ENCODE peak calls at places on chromosomes 12 and 14, in nine cellular contexts. One of them, this sample, is unnamed.

GRCh38 chr14:50527970-50528369 is 4.4 kb downstream of the MAP4K5 start:
- DNase-seq in transverse colon: no peak
- DNase-seq in sigmoid colon: no peak
- DNase-seq in lower leg skin: no peak
- DNase-seq in right lobe of liver: no peak
- DNase-seq in BJ: no peak
- DNase-seq in mucosa of descending colon: no peak
- DNase-seq in astrocyte of the spinal cord: peak; percentile 55
- DNase-seq in pancreas: no peak
- DNase-seq in this sample: peak; percentile 25

GRCh38 chr14:48792376-48793024 is 793.7 kb downstream of the RPS29 start:
- DNase-seq in sigmoid colon: peak; percentile 42
- DNase-seq in lower leg skin: no peak
- DNase-seq in BJ: no peak
- DNase-seq in astrocyte of the spinal cord: no peak
- DNase-seq in right lobe of liver: no peak
- DNase-seq in mucosa of descending colon: no peak
- DNase-seq in transverse colon: no peak
- DNase-seq in pancreas: no peak
- DNase-seq in this sample: no peak

GRCh38 chr12:13362260-13362841 is 165.8 kb downstream of the EMP1 start:
- DNase-seq in BJ: no peak
- DNase-seq in transverse colon: peak; percentile 82
- DNase-seq in pancreas: peak; percentile 79
- DNase-seq in lower leg skin: no peak
- DNase-seq in mucosa of descending colon: peak; percentile 83
- DNase-seq in right lobe of liver: peak; percentile 77
- DNase-seq in astrocyte of the spinal cord: peak; percentile 53
- DNase-seq in sigmoid colon: peak; percentile 71
- DNase-seq in this sample: peak; percentile 66

GRCh38 chr14:104795781-104796681 is 483 bp upstream of the AKT1 start:
- DNase-seq in astrocyte of the spinal cord: no peak
- DNase-seq in transverse colon: peak; percentile 68
- DNase-seq in lower leg skin: no peak
- DNase-seq in right lobe of liver: peak; percentile 74
- DNase-seq in mucosa of descending colon: peak; percentile 85
- DNase-seq in sigmoid colon: no peak
- DNase-seq in BJ: no peak
- DNase-seq in pancreas: peak; percentile 65
- DNase-seq in this sample: peak; percentile 82

GRCh38 chr14:58533417-58533816 is 104.3 kb upstream of the DACT1 start:
- DNase-seq in transverse colon: no peak
- DNase-seq in mucosa of descending colon: no peak
- DNase-seq in astrocyte of the spinal cord: peak; percentile 12
- DNase-seq in sigmoid colon: no peak
- DNase-seq in lower leg skin: no peak
- DNase-seq in BJ: no peak
- DNase-seq in pancreas: no peak
- DNase-seq in right lobe of liver: no peak
- DNase-seq in this sample: peak; percentile 31

GRCh38 chr12:69410571-69410970 is 51.0 kb downstream of the YEATS4 start:
- DNase-seq in BJ: no peak
- DNase-seq in lower leg skin: no peak
- DNase-seq in transverse colon: no peak
- DNase-seq in mucosa of descending colon: no peak
- DNase-seq in right lobe of liver: no peak
- DNase-seq in sigmoid colon: no peak
- DNase-seq in astrocyte of the spinal cord: no peak
- DNase-seq in pancreas: no peak
- DNase-seq in this sample: no peak

GRCh38 chr14:98252819-98253218 is 1019.2 kb downstream of the BCL11B start:
- DNase-seq in astrocyte of the spinal cord: no peak
- DNase-seq in right lobe of liver: no peak
- DNase-seq in BJ: no peak
- DNase-seq in lower leg skin: no peak
- DNase-seq in transverse colon: peak; percentile 47
- DNase-seq in sigmoid colon: no peak
- DNase-seq in pancreas: no peak
- DNase-seq in mucosa of descending colon: peak; percentile 63
- DNase-seq in this sample: no peak

GRCh38 chr12:29578731-29579130 is 81.2 kb upstream of the OVCH1 start:
- DNase-seq in pancreas: no peak
- DNase-seq in BJ: no peak
- DNase-seq in right lobe of liver: no peak
- DNase-seq in transverse colon: no peak
- DNase-seq in lower leg skin: no peak
- DNase-seq in sigmoid colon: no peak
- DNase-seq in mucosa of descending colon: no peak
- DNase-seq in astrocyte of the spinal cord: no peak
- DNase-seq in this sample: peak; percentile 39

GRCh38 chr12:127628655-127629054 is 638.3 kb upstream of the TMEM132C start:
- DNase-seq in transverse colon: no peak
- DNase-seq in mucosa of descending colon: no peak
- DNase-seq in BJ: peak; percentile 86
- DNase-seq in astrocyte of the spinal cord: peak; percentile 77
- DNase-seq in lower leg skin: no peak
- DNase-seq in right lobe of liver: no peak
- DNase-seq in pancreas: no peak
- DNase-seq in sigmoid colon: no peak
- DNase-seq in this sample: peak; percentile 67

GRCh38 chr14:65223636-65224035 is 121.3 kb upstream of the MAX start:
- DNase-seq in pancreas: peak; percentile 8
- DNase-seq in BJ: no peak
- DNase-seq in mucosa of descending colon: no peak
- DNase-seq in transverse colon: no peak
- DNase-seq in lower leg skin: no peak
- DNase-seq in astrocyte of the spinal cord: no peak
- DNase-seq in sigmoid colon: no peak
- DNase-seq in right lobe of liver: no peak
- DNase-seq in this sample: no peak

GRCh38 chr14:57066887-57067513 is 201.7 kb downstream of the EXOC5 start:
- DNase-seq in astrocyte of the spinal cord: peak; percentile 7
- DNase-seq in lower leg skin: no peak
- DNase-seq in pancreas: peak; percentile 57
- DNase-seq in BJ: no peak
- DNase-seq in right lobe of liver: peak; percentile 76
- DNase-seq in transverse colon: peak; percentile 54
- DNase-seq in sigmoid colon: no peak
- DNase-seq in mucosa of descending colon: peak; percentile 57
- DNase-seq in this sample: peak; percentile 1

GRCh38 chr12:105214670-105215375 is 21.2 kb downstream of the APPL2 start:
- DNase-seq in right lobe of liver: peak; percentile 84
- DNase-seq in sigmoid colon: no peak
- DNase-seq in pancreas: peak; percentile 69
- DNase-seq in BJ: no peak
- DNase-seq in transverse colon: peak; percentile 94
- DNase-seq in lower leg skin: no peak
- DNase-seq in astrocyte of the spinal cord: no peak
- DNase-seq in mucosa of descending colon: peak; percentile 93
- DNase-seq in this sample: no peak

GRCh38 chr14:59086241-59086899 is 102.1 kb upstream of the DAAM1 start:
- DNase-seq in pancreas: no peak
- DNase-seq in astrocyte of the spinal cord: peak; percentile 42
- DNase-seq in mucosa of descending colon: no peak
- DNase-seq in transverse colon: no peak
- DNase-seq in right lobe of liver: no peak
- DNase-seq in BJ: no peak
- DNase-seq in lower leg skin: no peak
- DNase-seq in sigmoid colon: no peak
- DNase-seq in this sample: peak; percentile 33

GRCh38 chr12:65948320-65949008 is 124.2 kb downstream of the HMGA2 start:
- DNase-seq in astrocyte of the spinal cord: peak; percentile 96
- DNase-seq in lower leg skin: peak; percentile 73
- DNase-seq in sigmoid colon: peak; percentile 75
- DNase-seq in right lobe of liver: peak; percentile 54
- DNase-seq in BJ: peak; percentile 73
- DNase-seq in transverse colon: peak; percentile 26
- DNase-seq in mucosa of descending colon: peak; percentile 34
- DNase-seq in pancreas: peak; percentile 69
- DNase-seq in this sample: peak; percentile 87

GRCh38 chr12:20194171-20194570 is 174.2 kb upstream of the PDE3A start:
- DNase-seq in mucosa of descending colon: no peak
- DNase-seq in transverse colon: no peak
- DNase-seq in pancreas: no peak
- DNase-seq in sigmoid colon: no peak
- DNase-seq in right lobe of liver: no peak
- DNase-seq in astrocyte of the spinal cord: peak; percentile 29
- DNase-seq in lower leg skin: no peak
- DNase-seq in BJ: no peak
- DNase-seq in this sample: peak; percentile 1

GRCh38 chr14:99436247-99437180 is 44.1 kb downstream of the SETD3 start:
- DNase-seq in lower leg skin: no peak
- DNase-seq in sigmoid colon: no peak
- DNase-seq in BJ: no peak
- DNase-seq in mucosa of descending colon: no peak
- DNase-seq in astrocyte of the spinal cord: peak; percentile 28
- DNase-seq in transverse colon: no peak
- DNase-seq in pancreas: no peak
- DNase-seq in right lobe of liver: no peak
- DNase-seq in this sample: no peak

GRCh38 chr12:95998611-95999300 is 2.6 kb upstream of the HAL start:
- DNase-seq in BJ: no peak
- DNase-seq in astrocyte of the spinal cord: peak; percentile 61
- DNase-seq in sigmoid colon: no peak
- DNase-seq in transverse colon: peak; percentile 33
- DNase-seq in pancreas: peak; percentile 45
- DNase-seq in lower leg skin: no peak
- DNase-seq in mucosa of descending colon: no peak
- DNase-seq in right lobe of liver: peak; percentile 67
- DNase-seq in this sample: peak; percentile 30

GRCh38 chr14:51792819-51793218 is 67.6 kb upstream of the GNG2 start:
- DNase-seq in pancreas: no peak
- DNase-seq in mucosa of descending colon: no peak
- DNase-seq in sigmoid colon: no peak
- DNase-seq in astrocyte of the spinal cord: peak; percentile 14
- DNase-seq in lower leg skin: no peak
- DNase-seq in BJ: no peak
- DNase-seq in right lobe of liver: no peak
- DNase-seq in transverse colon: no peak
- DNase-seq in this sample: no peak

GRCh38 chr12:68420225-68421008 is 88.3 kb upstream of the MDM1 start:
- DNase-seq in transverse colon: no peak
- DNase-seq in pancreas: peak; percentile 17
- DNase-seq in sigmoid colon: peak; percentile 80
- DNase-seq in right lobe of liver: no peak
- DNase-seq in astrocyte of the spinal cord: peak; percentile 64
- DNase-seq in BJ: no peak
- DNase-seq in mucosa of descending colon: no peak
- DNase-seq in lower leg skin: no peak
- DNase-seq in this sample: no peak

GRCh38 chr14:56482306-56482705 is 97.3 kb upstream of the TMEM260 start:
- DNase-seq in astrocyte of the spinal cord: no peak
- DNase-seq in transverse colon: no peak
- DNase-seq in pancreas: no peak
- DNase-seq in right lobe of liver: no peak
- DNase-seq in BJ: no peak
- DNase-seq in lower leg skin: no peak
- DNase-seq in sigmoid colon: no peak
- DNase-seq in mucosa of descending colon: no peak
- DNase-seq in this sample: no peak

GRCh38 chr12:6696690-6697583 is 3.7 kb downstream of the PIANP start:
- DNase-seq in sigmoid colon: no peak
- DNase-seq in mucosa of descending colon: no peak
- DNase-seq in right lobe of liver: no peak
- DNase-seq in lower leg skin: no peak
- DNase-seq in transverse colon: no peak
- DNase-seq in BJ: no peak
- DNase-seq in pancreas: no peak
- DNase-seq in astrocyte of the spinal cord: no peak
- DNase-seq in this sample: no peak

GRCh38 chr14:95796846-95797245 is 79.8 kb upstream of the TUNAR start:
- DNase-seq in lower leg skin: no peak
- DNase-seq in astrocyte of the spinal cord: no peak
- DNase-seq in right lobe of liver: no peak
- DNase-seq in pancreas: no peak
- DNase-seq in sigmoid colon: no peak
- DNase-seq in mucosa of descending colon: no peak
- DNase-seq in transverse colon: no peak
- DNase-seq in BJ: no peak
- DNase-seq in this sample: no peak

DNA sequence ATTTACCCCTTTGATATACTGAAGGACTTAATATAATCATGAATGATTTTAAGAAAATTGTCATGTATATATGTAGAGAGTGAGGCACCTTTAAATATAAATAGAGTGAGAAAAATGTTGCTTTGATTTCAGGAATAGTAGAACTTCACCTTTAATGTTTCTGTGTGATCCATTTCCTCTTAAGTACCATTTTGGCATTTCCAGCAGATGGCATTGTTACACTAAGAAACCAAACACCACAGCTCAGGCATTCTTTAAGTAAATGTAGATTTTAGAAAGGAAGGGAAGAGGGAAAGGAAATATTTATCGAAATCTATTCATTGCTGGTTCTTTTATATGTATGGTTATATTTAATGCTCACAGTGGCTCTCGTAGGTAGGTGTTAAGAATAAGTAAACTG is 556.7 kb upstream of the FBXO33 start:
- DNase-seq in lower leg skin: no peak
- DNase-seq in right lobe of liver: no peak
- DNase-seq in sigmoid colon: no peak
- DNase-seq in BJ: no peak
- DNase-seq in mucosa of descending colon: no peak
- DNase-seq in astrocyte of the spinal cord: peak; percentile 52
- DNase-seq in transverse colon: no peak
- DNase-seq in pancreas: no peak
- DNase-seq in this sample: peak; percentile 0
- TF ChIP-seq CTCF in lower leg skin: no peak
- TF ChIP-seq CTCF in right lobe of liver: peak; percentile 18
- TF ChIP-seq CTCF in sigmoid colon: peak; percentile 11
- TF ChIP-seq CTCF in BJ: no peak
- TF ChIP-seq CTCF in mucosa of descending colon: no peak
- TF ChIP-seq CTCF in astrocyte of the spinal cord: peak; percentile 36
- TF ChIP-seq CTCF in transverse colon: peak; percentile 33
- TF ChIP-seq CTCF in pancreas: no peak
- TF ChIP-seq CTCF in this sample: no peak

GRCh38 chr12:123449103-123449736 is 8.7 kb upstream of the SNRNP35 start:
- DNase-seq in BJ: no peak
- DNase-seq in pancreas: no peak
- DNase-seq in sigmoid colon: no peak
- DNase-seq in transverse colon: no peak
- DNase-seq in right lobe of liver: no peak
- DNase-seq in mucosa of descending colon: no peak
- DNase-seq in lower leg skin: no peak
- DNase-seq in astrocyte of the spinal cord: no peak
- DNase-seq in this sample: peak; percentile 57
- H3K4me3 ChIP-seq in BJ: no peak overlapping the region
- H3K4me3 ChIP-seq in pancreas: no peak overlapping the region
- H3K4me3 ChIP-seq in sigmoid colon: no peak overlapping the region
- H3K4me3 ChIP-seq in transverse colon: no peak overlapping the region
- H3K4me3 ChIP-seq in right lobe of liver: no peak overlapping the region
- H3K4me3 ChIP-seq in mucosa of descending colon: no peak overlapping the region
- H3K4me3 ChIP-seq in lower leg skin: no peak overlapping the region
- H3K4me3 ChIP-seq in astrocyte of the spinal cord: no peak overlapping the region
- H3K4me3 ChIP-seq in this sample: no peak overlapping the region

GRCh38 chr12:117714203-117714602 is 254.6 kb downstream of the KSR2 start:
- DNase-seq in right lobe of liver: no peak
- DNase-seq in sigmoid colon: no peak
- DNase-seq in mucosa of descending colon: no peak
- DNase-seq in BJ: no peak
- DNase-seq in astrocyte of the spinal cord: no peak
- DNase-seq in pancreas: no peak
- DNase-seq in lower leg skin: no peak
- DNase-seq in transverse colon: no peak
- DNase-seq in this sample: no peak
- TF ChIP-seq CTCF in right lobe of liver: no peak
- TF ChIP-seq CTCF in sigmoid colon: no peak
- TF ChIP-seq CTCF in mucosa of descending colon: no peak
- TF ChIP-seq CTCF in BJ: no peak
- TF ChIP-seq CTCF in astrocyte of the spinal cord: no peak
- TF ChIP-seq CTCF in pancreas: no peak
- TF ChIP-seq CTCF in lower leg skin: no peak
- TF ChIP-seq CTCF in transverse colon: no peak
- TF ChIP-seq CTCF in this sample: no peak

GRCh38 chr14:102964152-102964730 is 41.8 kb downstream of the AMN start:
- DNase-seq in mucosa of descending colon: no peak
- DNase-seq in sigmoid colon: no peak
- DNase-seq in right lobe of liver: no peak
- DNase-seq in astrocyte of the spinal cord: no peak
- DNase-seq in transverse colon: no peak
- DNase-seq in lower leg skin: no peak
- DNase-seq in BJ: no peak
- DNase-seq in pancreas: no peak
- DNase-seq in this sample: no peak
- H3K4me3 ChIP-seq in mucosa of descending colon: no peak overlapping the region
- H3K4me3 ChIP-seq in sigmoid colon: no peak overlapping the region
- H3K4me3 ChIP-seq in right lobe of liver: no peak overlapping the region
- H3K4me3 ChIP-seq in astrocyte of the spinal cord: no peak overlapping the region
- H3K4me3 ChIP-seq in transverse colon: no peak overlapping the region
- H3K4me3 ChIP-seq in lower leg skin: no peak overlapping the region
- H3K4me3 ChIP-seq in BJ: no peak overlapping the region
- H3K4me3 ChIP-seq in pancreas: no peak overlapping the region
- H3K4me3 ChIP-seq in this sample: no peak overlapping the region

This sample was measured in foreskin fibroblast.